ENCODE peak calls at places on chromosomes 11 and 22, in four cellular contexts. One of them, this sample, is unnamed.

GRCh38 chr11:120457996-120458395 is 53.6 kb upstream of the GRIK4 start:
- DNase-seq in IMR-90: no peak
- DNase-seq in K562: no peak
- DNase-seq in GM12878: no peak
- DNase-seq in this sample: no peak

GRCh38 chr11:34343153-34343552 is 14.7 kb downstream of the ABTB2 start:
- DNase-seq in IMR-90: peak
- DNase-seq in K562: no peak
- DNase-seq in GM12878: no peak
- DNase-seq in this sample: no peak

GRCh38 chr11:84969103-84969502 is 658.0 kb downstream of the DLG2 start:
- DNase-seq in IMR-90: no peak
- DNase-seq in K562: no peak
- DNase-seq in GM12878: no peak
- DNase-seq in this sample: no peak

GRCh38 chr11:1353383-1354124 is 36.2 kb upstream of the BRSK2 start:
- DNase-seq in IMR-90: no peak
- DNase-seq in K562: no peak
- DNase-seq in GM12878: no peak
- DNase-seq in this sample: no peak

GRCh38 chr22:42080287-42080686 is 787 bp downstream of the SMDT1 start:
- DNase-seq in IMR-90: peak
- DNase-seq in K562: no peak
- DNase-seq in GM12878: no peak
- DNase-seq in this sample: peak

GRCh38 chr11:33723238-33723881 is 12.9 kb downstream of the CD59 start:
- DNase-seq in IMR-90: peak
- DNase-seq in K562: peak
- DNase-seq in GM12878: no peak
- DNase-seq in this sample: peak

GRCh38 chr11:104653011-104653806 is 245.1 kb downstream of the CASP12 start:
- DNase-seq in IMR-90: no peak
- DNase-seq in K562: no peak
- DNase-seq in GM12878: no peak
- DNase-seq in this sample: no peak

GRCh38 chr22:38930512-38930911 is 26.9 kb upstream of the APOBEC3A start:
- DNase-seq in IMR-90: no peak
- DNase-seq in K562: no peak
- DNase-seq in GM12878: no peak
- DNase-seq in this sample: no peak

GRCh38 chr11:57484141-57484710 is 23.9 kb downstream of the RTN4RL2 start:
- DNase-seq in IMR-90: no peak
- DNase-seq in K562: no peak
- DNase-seq in GM12878: no peak
- DNase-seq in this sample: no peak

GRCh38 chr11:124961972-124962609 is 8.1 kb downstream of the CCDC15 start:
- DNase-seq in IMR-90: peak
- DNase-seq in K562: peak
- DNase-seq in GM12878: peak
- DNase-seq in this sample: peak

GRCh38 chr22:37095113-37095512 is 14.4 kb downstream of the TMPRSS6 start:
- DNase-seq in IMR-90: no peak
- DNase-seq in K562: peak
- DNase-seq in GM12878: no peak
- DNase-seq in this sample: no peak

GRCh38 chr11:9775393-9775780 is 111.5 kb downstream of the SWAP70 start:
- DNase-seq in IMR-90: no peak
- DNase-seq in K562: no peak
- DNase-seq in GM12878: no peak
- DNase-seq in this sample: no peak

GRCh38 chr22:30609260-30610185 is 2.5 kb downstream of the TCN2 start:
- DNase-seq in IMR-90: peak
- DNase-seq in K562: peak
- DNase-seq in GM12878: peak
- DNase-seq in this sample: peak

GRCh38 chr11:28463826-28464225 is 355.6 kb downstream of the METTL15 start:
- DNase-seq in IMR-90: peak
- DNase-seq in K562: no peak
- DNase-seq in GM12878: no peak
- DNase-seq in this sample: no peak

GRCh38 chr22:24302591-24302990 is 32.0 kb downstream of the SPECC1L start:
- DNase-seq in IMR-90: no peak
- DNase-seq in K562: no peak
- DNase-seq in GM12878: no peak
- DNase-seq in this sample: no peak

GRCh38 chr11:131688056-131688693 is 317.8 kb downstream of the NTM start:
- DNase-seq in IMR-90: peak
- DNase-seq in K562: peak
- DNase-seq in GM12878: no peak
- DNase-seq in this sample: peak

GRCh38 chr11:59857444-59858434 is 8.5 kb downstream of the TCN1 start:
- DNase-seq in IMR-90: no peak
- DNase-seq in K562: peak
- DNase-seq in GM12878: no peak
- DNase-seq in this sample: peak

GRCh38 chr11:43419460-43419859 is 60.7 kb downstream of the TTC17 start:
- DNase-seq in IMR-90: peak
- DNase-seq in K562: peak
- DNase-seq in GM12878: no peak
- DNase-seq in this sample: peak

GRCh38 chr11:121590772-121591404 is 138.1 kb upstream of the SORL1-AS1 start:
- DNase-seq in IMR-90: no peak
- DNase-seq in K562: no peak
- DNase-seq in GM12878: no peak
- DNase-seq in this sample: no peak

GRCh38 chr11:117345039-117345438 is 17.4 kb downstream of the CEP164 start:
- DNase-seq in IMR-90: peak
- DNase-seq in K562: no peak
- DNase-seq in GM12878: no peak
- DNase-seq in this sample: no peak

GRCh38 chr11:65279713-65280459 is 18.1 kb downstream of the POLA2 start:
- DNase-seq in IMR-90: peak
- DNase-seq in K562: no peak
- DNase-seq in GM12878: peak
- DNase-seq in this sample: peak

GRCh38 chr11:118086913-118087768 is at the start of gene SMIM35:
- DNase-seq in IMR-90: no peak
- DNase-seq in K562: no peak
- DNase-seq in GM12878: no peak
- DNase-seq in this sample: no peak

GRCh38 chr11:16169946-16170345 is 186.4 kb downstream of the SOX6 start:
- DNase-seq in IMR-90: no peak
- DNase-seq in K562: no peak
- DNase-seq in GM12878: no peak
- DNase-seq in this sample: no peak

GRCh38 chr11:73152861-73153483 is 10.9 kb upstream of the FCHSD2 start:
- DNase-seq in IMR-90: no peak
- DNase-seq in K562: no peak
- DNase-seq in GM12878: peak
- DNase-seq in this sample: no peak

GRCh38 chr11:119155733-119156492 is 7.1 kb downstream of the ABCG4 start:
- DNase-seq in IMR-90: no peak
- DNase-seq in K562: peak
- DNase-seq in GM12878: no peak
- DNase-seq in this sample: no peak

GRCh38 chr22:43884600-43885318 is 7.1 kb downstream of the PNPLA5 start:
- DNase-seq in IMR-90: peak
- DNase-seq in K562: peak
- DNase-seq in GM12878: peak
- DNase-seq in this sample: peak

GRCh38 chr11:19263333-19263732 is 22.6 kb upstream of the E2F8 start:
- DNase-seq in IMR-90: no peak
- DNase-seq in K562: no peak
- DNase-seq in GM12878: no peak
- DNase-seq in this sample: no peak

GRCh38 chr11:1546536-1547466 is 25.3 kb downstream of the DUSP8 start:
- DNase-seq in IMR-90: peak
- DNase-seq in K562: peak
- DNase-seq in GM12878: no peak
- DNase-seq in this sample: peak

GRCh38 chr11:30825723-30826122 is 239.6 kb upstream of the MPPED2 start:
- DNase-seq in IMR-90: no peak
- DNase-seq in K562: no peak
- DNase-seq in GM12878: no peak
- DNase-seq in this sample: no peak

GRCh38 chr22:32281092-32281491 is 25.9 kb upstream of the SLC5A4 start:
- DNase-seq in IMR-90: no peak
- DNase-seq in K562: no peak
- DNase-seq in GM12878: no peak
- DNase-seq in this sample: no peak

GRCh38 chr22:25374871-25375270 is 155.4 kb downstream of the CRYBB2 start:
- DNase-seq in IMR-90: no peak
- DNase-seq in K562: no peak
- DNase-seq in GM12878: no peak
- DNase-seq in this sample: no peak

GRCh38 chr11:115251126-115251525 is 253.1 kb downstream of the CADM1 start:
- DNase-seq in IMR-90: no peak
- DNase-seq in K562: no peak
- DNase-seq in GM12878: no peak
- DNase-seq in this sample: no peak

GRCh38 chr11:134801526-134801925 is 389.5 kb upstream of the B3GAT1 start:
- DNase-seq in IMR-90: no peak
- DNase-seq in K562: no peak
- DNase-seq in GM12878: no peak
- DNase-seq in this sample: no peak

GRCh38 chr22:46008291-46008690 is 31.3 kb upstream of the WNT7B start:
- DNase-seq in IMR-90: no peak
- DNase-seq in K562: no peak
- DNase-seq in GM12878: no peak
- DNase-seq in this sample: no peak

GRCh38 chr22:33832558-33833151 is 87.6 kb downstream of the LARGE1 start:
- DNase-seq in IMR-90: no peak
- DNase-seq in K562: no peak
- DNase-seq in GM12878: no peak
- DNase-seq in this sample: no peak

GRCh38 chr11:102287963-102288744 is 29.1 kb upstream of the BIRC3 start:
- DNase-seq in IMR-90: peak
- DNase-seq in K562: peak
- DNase-seq in GM12878: peak
- DNase-seq in this sample: peak

GRCh38 chr11:64204080-64204440 is 2.5 kb upstream of the FERMT3 start:
- DNase-seq in IMR-90: no peak
- DNase-seq in K562: no peak
- DNase-seq in GM12878: no peak
- DNase-seq in this sample: no peak

GRCh38 chr22:48197189-48197690 is 1434.8 kb downstream of the TBC1D22A start:
- DNase-seq in IMR-90: no peak
- DNase-seq in K562: no peak
- DNase-seq in GM12878: no peak
- DNase-seq in this sample: no peak

GRCh38 chr11:83583953-83584352 is 297.8 kb upstream of the CCDC90B start:
- DNase-seq in IMR-90: peak
- DNase-seq in K562: no peak
- DNase-seq in GM12878: peak
- DNase-seq in this sample: no peak

GRCh38 chr22:20239063-20239950 is 28.8 kb downstream of the RTN4R start:
- DNase-seq in IMR-90: peak
- DNase-seq in K562: peak
- DNase-seq in GM12878: no peak
- DNase-seq in this sample: peak
- TF ChIP-seq FOS in IMR-90: no peak
- TF ChIP-seq FOS in K562: no peak
- TF ChIP-seq FOS in GM12878: no peak
- TF ChIP-seq FOS in this sample: no peak

GRCh38 chr22:27045103-27045940 is 387.9 kb downstream of the MIAT start:
- DNase-seq in IMR-90: peak
- DNase-seq in K562: no peak
- DNase-seq in GM12878: no peak
- DNase-seq in this sample: peak
- TF ChIP-seq FOS in IMR-90: peak
- TF ChIP-seq FOS in K562: no peak
- TF ChIP-seq FOS in GM12878: no peak
- TF ChIP-seq FOS in this sample: peak

DNA sequence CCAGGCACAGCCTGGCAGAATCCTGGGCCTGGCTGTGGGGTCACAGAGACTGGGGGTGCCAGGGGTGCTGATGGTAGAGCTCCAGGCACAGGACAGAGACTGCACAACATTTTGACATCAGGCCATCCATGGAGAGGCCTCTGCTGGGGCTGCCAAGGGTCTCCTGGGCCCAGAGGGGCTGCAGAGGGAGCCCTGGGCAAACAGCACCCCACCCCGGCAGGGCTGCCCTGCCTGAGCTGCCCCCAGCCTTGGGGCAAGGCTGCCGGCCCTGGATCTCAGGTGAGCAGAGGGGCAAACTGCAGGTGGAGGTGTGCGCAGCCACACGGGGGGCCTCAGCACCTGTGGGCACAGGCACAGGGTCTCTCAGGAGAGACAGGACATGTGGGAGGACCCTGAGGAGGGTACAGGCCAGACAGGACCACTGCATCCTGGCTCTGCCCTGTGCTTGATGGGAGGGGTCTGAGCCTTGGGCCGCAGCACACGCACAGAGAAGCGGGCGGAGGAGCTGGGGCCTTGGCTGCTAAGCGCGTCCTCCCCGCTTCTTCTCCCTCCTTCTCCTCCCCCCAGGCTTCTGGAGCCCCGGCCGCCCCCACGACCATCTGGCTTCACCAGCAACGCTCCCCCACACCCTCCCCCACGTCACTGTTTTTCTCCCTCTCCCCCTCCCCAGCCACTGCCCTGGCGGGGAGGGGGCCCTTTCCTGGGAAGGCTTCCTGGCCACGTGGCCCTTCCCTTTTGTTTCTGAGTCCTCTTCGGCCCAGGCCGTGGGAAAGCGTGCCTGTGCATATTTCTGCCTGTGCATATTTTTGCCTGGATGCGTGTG is 28.0 kb downstream of the RTN4R start:
- DNase-seq in IMR-90: no peak
- DNase-seq in K562: peak
- DNase-seq in GM12878: no peak
- DNase-seq in this sample: peak
- TF ChIP-seq FOS in IMR-90: no peak
- TF ChIP-seq FOS in K562: no peak
- TF ChIP-seq FOS in GM12878: no peak
- TF ChIP-seq FOS in this sample: no peak

DNA sequence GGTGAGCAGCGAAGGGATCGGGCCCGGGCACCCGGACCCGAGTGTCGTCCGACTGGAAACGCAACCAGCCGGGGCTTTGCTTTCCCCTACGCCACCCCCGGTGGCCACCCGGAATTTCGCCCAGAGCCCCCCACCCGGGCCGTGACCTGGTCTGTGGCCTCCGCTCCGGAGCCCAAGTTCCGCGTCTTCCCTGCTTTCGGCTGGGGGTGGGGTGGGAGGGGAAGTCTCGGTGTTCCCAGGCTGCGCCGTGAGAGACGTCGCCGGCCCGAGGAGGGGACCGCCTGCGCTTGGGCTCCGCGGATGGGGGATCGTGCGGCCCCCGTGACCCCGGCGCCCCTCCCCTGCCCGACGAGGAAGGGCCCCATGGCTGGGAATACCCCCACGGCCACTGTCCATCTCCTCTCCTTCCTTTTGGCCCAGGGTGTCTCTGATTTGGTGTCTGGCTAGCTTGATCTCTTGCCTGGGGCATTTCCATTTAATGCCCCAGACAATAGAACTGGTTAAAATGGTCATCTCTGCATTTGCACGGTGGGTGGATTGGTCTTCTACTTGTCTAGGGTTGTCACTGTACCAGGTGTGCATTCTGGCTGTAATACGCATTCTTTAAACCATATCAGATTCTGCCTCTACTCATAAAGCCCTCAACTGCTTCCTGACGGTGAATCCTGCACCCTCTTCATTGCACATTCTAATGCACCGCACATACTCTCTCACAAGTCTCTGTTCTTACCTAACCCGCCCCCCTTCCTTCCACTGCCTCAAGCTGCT is 800 bp downstream of the SIK2 start:
- DNase-seq in IMR-90: peak
- DNase-seq in K562: peak
- DNase-seq in GM12878: no peak
- DNase-seq in this sample: no peak
- TF ChIP-seq FOS in IMR-90: no peak
- TF ChIP-seq FOS in K562: no peak
- TF ChIP-seq FOS in GM12878: no peak
- TF ChIP-seq FOS in this sample: no peak

This sample was measured in endothelial cell of umbilical vein.